ENCODE peak calls at places on chromosomes 1 and 21, in four cellular contexts. O is germinal center; Z is fibroblast of the aortic adventitia; N is activated CD4-positive, alpha-beta memory T cell treated with anti-CD3 and anti-CD28 coated beads for 36 hours. P is an unnamed sample.

GRCh38 chr1:183226963-183227362 is 40.9 kb downstream of the LAMC2 start:
- DNase-seq in O (no peak), Z (no peak), N (peak; percentile 27), P (no peak)

GRCh38 chr1:21077085-21077484 is 99.6 kb downstream of the EIF4G3 start:
- DNase-seq in O (no peak), Z (peak; percentile 43), N (no peak), P (no peak)

GRCh38 chr1:28871631-28872401 is 42.6 kb upstream of the EPB41 start:
- DNase-seq in O (no peak), Z (no peak), N (no peak), P (no peak)

GRCh38 chr1:54220004-54220811 is 20.2 kb downstream of the MRPL37 start:
- DNase-seq in O (no peak), Z (peak; percentile 66), N (no peak), P (no peak)

GRCh38 chr1:205449750-205450443 is 5.9 kb downstream of the BLACAT1 start:
- DNase-seq in O (no peak), Z (peak; percentile 22), N (peak; percentile 82), P (no peak)

GRCh38 chr1:1616045-1616821 is 933 bp downstream of the MIB2 start:
- DNase-seq in O (peak; percentile 66), Z (peak; percentile 18), N (peak; percentile 44), P (no peak)

GRCh38 chr1:98660941-98661543 is 479 bp upstream of the SNX7 start:
- DNase-seq in O (no peak), Z (peak; percentile 38), N (no peak), P (no peak)

GRCh38 chr1:169711469-169712308 is at the start of gene SELL:
- DNase-seq in O (peak; percentile 65), Z (peak; percentile 84), N (peak; percentile 85), P (peak; percentile 83)

GRCh38 chr1:160858127-160858909 is 4.4 kb downstream of the CD244 start:
- DNase-seq in O (no peak), Z (no peak), N (no peak), P (no peak)

GRCh38 chr1:41419584-41420295 is 58.5 kb downstream of the FOXO6 start:
- DNase-seq in O (no peak), Z (no peak), N (no peak), P (no peak)

GRCh38 chr21:40047993-40048730 is 180.9 kb downstream of the PCP4 start:
- DNase-seq in O (no peak), Z (no peak), N (no peak), P (no peak)

GRCh38 chr1:201673093-201673492 is 134.2 kb downstream of the NAV1 start:
- DNase-seq in O (no peak), Z (no peak), N (no peak), P (no peak)

GRCh38 chr1:14924455-14925325 is 228.9 kb upstream of the TMEM51 start:
- DNase-seq in O (peak; percentile 18), Z (peak; percentile 54), N (peak; percentile 25), P (no peak)

GRCh38 chr21:30243691-30244090 is 27.8 kb upstream of the CLDN8 start:
- DNase-seq in O (no peak), Z (no peak), N (no peak), P (no peak)

GRCh38 chr1:10916311-10916710 is 96.1 kb upstream of the TARDBP start:
- DNase-seq in O (no peak), Z (no peak), N (no peak), P (no peak)

GRCh38 chr1:116873680-116874271 is 35.9 kb upstream of the PTGFRN start:
- DNase-seq in O (no peak), Z (no peak), N (peak; percentile 62), P (no peak)

GRCh38 chr1:117739516-117739915 is 133.7 kb downstream of the TENT5C start:
- DNase-seq in O (no peak), Z (peak; percentile 33), N (no peak), P (no peak)

GRCh38 chr1:167297222-167298214 is 76.8 kb downstream of the POU2F1 start:
- DNase-seq in O (no peak), Z (peak; percentile 34), N (no peak), P (no peak)

GRCh38 chr1:72557446-72558049 is 275.2 kb upstream of the NEGR1 start:
- DNase-seq in O (no peak), Z (peak; percentile 17), N (no peak), P (no peak)

GRCh38 chr1:91863498-91863897 is 22.5 kb downstream of the TGFBR3 start:
- DNase-seq in O (no peak), Z (no peak), N (no peak), P (no peak)

GRCh38 chr1:11478571-11479374 is at the start of gene DISP3:
- DNase-seq in O (peak; percentile 91), Z (peak; percentile 25), N (peak; percentile 75), P (peak; percentile 89)

GRCh38 chr1:3015744-3016143 is 5.5 kb upstream of the ACTRT2 start:
- DNase-seq in O (no peak), Z (no peak), N (no peak), P (no peak)

GRCh38 chr1:94690033-94690712 is 130.0 kb upstream of the SLC44A3 start:
- DNase-seq in O (no peak), Z (peak; percentile 98), N (no peak), P (no peak)

GRCh38 chr1:218890436-218890835 is 283.2 kb upstream of the LYPLAL1 start:
- DNase-seq in O (no peak), Z (no peak), N (no peak), P (no peak)

GRCh38 chr1:30449003-30449402 is 274.4 kb downstream of the MATN1 start:
- DNase-seq in O (no peak), Z (no peak), N (no peak), P (no peak)

GRCh38 chr1:18681423-18681835 is 50.8 kb downstream of the PAX7 start:
- DNase-seq in O (peak; percentile 26), Z (peak; percentile 16), N (peak; percentile 10), P (peak; percentile 76)

GRCh38 chr1:25253911-25254310 is 6.7 kb upstream of the RSRP1 start:
- DNase-seq in O (no peak), Z (no peak), N (no peak), P (no peak)

GRCh38 chr1:161260939-161261858 is 2.7 kb downstream of the PCP4L1 start:
- DNase-seq in O (no peak), Z (no peak), N (no peak), P (peak; percentile 61)

GRCh38 chr1:10823000-10823401 is 26.6 kb upstream of the CASZ1 start:
- DNase-seq in O (no peak), Z (peak; percentile 12), N (no peak), P (no peak)

GRCh38 chr1:161069201-161069685 is 448 bp downstream of the ARHGAP30 start:
- DNase-seq in O (no peak), Z (no peak), N (peak; percentile 38), P (peak; percentile 41)

GRCh38 chr1:33886452-33886851 is 22.6 kb downstream of the HMGB4 start:
- DNase-seq in O (no peak), Z (no peak), N (no peak), P (no peak)

GRCh38 chr21:41043008-41043407 is 125.0 kb upstream of the BACE2 start:
- DNase-seq in O (no peak), Z (no peak), N (no peak), P (peak; percentile 1)

GRCh38 chr1:218394416-218394815 is 49.3 kb downstream of the TGFB2 start:
- DNase-seq in O (no peak), Z (peak; percentile 69), N (no peak), P (no peak)

GRCh38 chr1:29943034-29943433 is 706.7 kb downstream of the PTPRU start:
- DNase-seq in O (no peak), Z (no peak), N (no peak), P (no peak)

GRCh38 chr1:3577711-3578432 is 33.4 kb downstream of the MEGF6 start:
- DNase-seq in O (no peak), Z (no peak), N (no peak), P (no peak)

GRCh38 chr1:229068266-229069043 is 202.5 kb upstream of the RAB4A start:
- DNase-seq in O (no peak), Z (peak; percentile 31), N (no peak), P (no peak)

GRCh38 chr1:109112056-109112651 is 1.8 kb upstream of the ELAPOR1 start:
- DNase-seq in O (peak; percentile 28), Z (peak; percentile 50), N (no peak), P (peak; percentile 63)

GRCh38 chr1:63318255-63319068 is 3.9 kb upstream of the FOXD3 start:
- DNase-seq in O (no peak), Z (no peak), N (no peak), P (no peak)

GRCh38 chr1:111596499-111596898 is 23.1 kb upstream of the RAP1A start:
- DNase-seq in O (no peak), Z (no peak), N (peak; percentile 80), P (no peak)

P was measured in OCI-LY7.